ENCODE peak calls at places on chromosome 2, in four cellular contexts. T is stomach, X is NCI-H82, F is EL. B is an unnamed sample.

GRCh38 chr2:200534572-200534971 is 8.6 kb downstream of the SGO2 start:
- DNase-seq in F (no peak), X (no peak), T (no peak), B (no peak)

GRCh38 chr2:152093464-152093863 is 5.4 kb downstream of the CACNB4 start:
- DNase-seq in T (no peak), F (no peak), X (no peak), B (no peak)

GRCh38 chr2:178761759-178762371 is 45.4 kb downstream of the TTN start:
- DNase-seq in X (peak; percentile 70), T (no peak), F (peak; percentile 41), B (no peak)

GRCh38 chr2:132562245-132562644 is 107.8 kb downstream of the LYPD1 start:
- DNase-seq in T (no peak), F (peak; percentile 50), X (no peak), B (no peak)

GRCh38 chr2:191617589-191617988 is 60.3 kb upstream of the NABP1 start:
- DNase-seq in X (no peak), T (no peak), F (no peak), B (no peak)

GRCh38 chr2:164903214-164903613 is 52.1 kb downstream of the SLC38A11 start:
- DNase-seq in F (peak; percentile 75), T (no peak), X (peak; percentile 57), B (no peak)

GRCh38 chr2:27891063-27891819 is 712 bp downstream of the BABAM2 start:
- DNase-seq in X (peak; percentile 47), T (peak; percentile 88), F (peak; percentile 68), B (no peak)

GRCh38 chr2:81872043-81872442 is 1567.5 kb upstream of the LRRTM1 start:
- DNase-seq in F (no peak), X (no peak), T (peak; percentile 25), B (no peak)

GRCh38 chr2:101132202-101132601 is 19.0 kb downstream of the TBC1D8 start:
- DNase-seq in F (no peak), T (no peak), X (no peak), B (no peak)

GRCh38 chr2:169005080-169005598 is 26.0 kb downstream of the ABCB11 start:
- DNase-seq in T (no peak), F (no peak), X (peak; percentile 63), B (no peak)

GRCh38 chr2:119005081-119005480 is 63.1 kb downstream of the MARCO start:
- DNase-seq in X (no peak), T (no peak), F (no peak), B (no peak)

GRCh38 chr2:165909466-165909865 is 44.1 kb downstream of the TTC21B start:
- DNase-seq in F (no peak), T (no peak), X (no peak), B (no peak)

GRCh38 chr2:183678908-183679307 is 554.7 kb downstream of the NUP35 start:
- DNase-seq in T (no peak), X (no peak), F (no peak), B (no peak)

GRCh38 chr2:86770816-86771215 is 19.9 kb downstream of the CD8A start:
- DNase-seq in X (no peak), F (no peak), T (no peak), B (no peak)

GRCh38 chr2:239142296-239142695 is 258.5 kb downstream of the HDAC4 start:
- DNase-seq in F (no peak), T (no peak), X (no peak), B (no peak)

GRCh38 chr2:160482673-160483072 is 10.9 kb downstream of the RBMS1 start:
- DNase-seq in F (no peak), T (no peak), X (peak; percentile 86), B (no peak)

GRCh38 chr2:137383391-137383790 is 580.9 kb upstream of the HNMT start:
- DNase-seq in T (no peak), F (no peak), X (peak; percentile 31), B (no peak)

GRCh38 chr2:181374741-181375675 is 82.2 kb upstream of the ITGA4 start:
- DNase-seq in T (no peak), F (peak; percentile 69), X (peak; percentile 24), B (no peak)

GRCh38 chr2:131154071-131154531 is 49.0 kb downstream of the PLEKHB2 start:
- DNase-seq in T (peak; percentile 63), F (peak; percentile 66), X (peak; percentile 85), B (no peak)

GRCh38 chr2:38026846-38027245 is 49.1 kb downstream of the CYP1B1 start:
- DNase-seq in F (no peak), T (no peak), X (no peak), B (no peak)

GRCh38 chr2:43520919-43521318 is 74.9 kb downstream of the THADA start:
- DNase-seq in X (no peak), F (no peak), T (no peak), B (no peak)

GRCh38 chr2:1707771-1708351 is 36.5 kb downstream of the PXDN start:
- DNase-seq in T (no peak), X (no peak), F (peak; percentile 97), B (no peak)

GRCh38 chr2:17539596-17539992 is 902 bp upstream of the VSNL1 start:
- DNase-seq in X (no peak), F (no peak), T (no peak), B (no peak)

GRCh38 chr2:10658041-10658913 is 31.5 kb downstream of the NOL10 start:
- DNase-seq in T (no peak), F (peak; percentile 88), X (peak; percentile 96), B (no peak)

GRCh38 chr2:201942525-201942924 is 91.1 kb upstream of the FZD7 start:
- DNase-seq in T (no peak), F (no peak), X (no peak), B (no peak)

GRCh38 chr2:239535413-239535790 is 134.6 kb upstream of the HDAC4 start:
- DNase-seq in F (no peak), T (no peak), X (no peak), B (no peak)

GRCh38 chr2:16106619-16107018 is 166.3 kb downstream of the MYCN start:
- DNase-seq in X (no peak), F (no peak), T (no peak), B (no peak)

GRCh38 chr2:222434204-222434603 is 9.9 kb downstream of the SGPP2 start:
- DNase-seq in X (no peak), F (no peak), T (no peak), B (no peak)

GRCh38 chr2:29314816-29315571 is 199.8 kb downstream of the CLIP4 start:
- DNase-seq in T (peak; percentile 55), F (no peak), X (no peak), B (no peak)

GRCh38 chr2:110853516-110853915 is 121.1 kb downstream of the ACOXL start:
- DNase-seq in T (peak; percentile 45), X (peak; percentile 52), F (peak; percentile 21), B (no peak)

GRCh38 chr2:30282081-30282480 is 50.7 kb downstream of the LBH start:
- DNase-seq in X (no peak), F (no peak), T (no peak), B (no peak)

GRCh38 chr2:151459368-151459767 is 49.7 kb downstream of the RIF1 start:
- DNase-seq in T (no peak), X (no peak), F (no peak), B (no peak)

GRCh38 chr2:71856709-71857525 is 290.7 kb downstream of the CYP26B1 start:
- DNase-seq in X (no peak), T (no peak), F (no peak), B (no peak)

B was measured in cortex of kidney.